ENCODE peak calls at places on chromosomes 7 and 10, in six cellular contexts. One of them, this sample, is unnamed.

GRCh38 chr10:118531105-118531851 is 64.2 kb downstream of the PRLHR start:
- DNase-seq in CD8-positive, alpha-beta T cell: no peak
- DNase-seq in sigmoid colon: no peak
- DNase-seq in fibroblast of lung: no peak
- DNase-seq in RWPE1: no peak
- DNase-seq in GM10248: no peak
- DNase-seq in this sample: no peak

GRCh38 chr10:62492012-62492869 is 118.1 kb downstream of the ZNF365 start:
- DNase-seq in CD8-positive, alpha-beta T cell: no peak
- DNase-seq in sigmoid colon: no peak
- DNase-seq in fibroblast of lung: peak
- DNase-seq in RWPE1: peak
- DNase-seq in GM10248: peak
- DNase-seq in this sample: peak

GRCh38 chr7:133293390-133294110 is 40.7 kb downstream of the EXOC4 start:
- DNase-seq in CD8-positive, alpha-beta T cell: no peak
- DNase-seq in sigmoid colon: no peak
- DNase-seq in fibroblast of lung: no peak
- DNase-seq in RWPE1: no peak
- DNase-seq in GM10248: no peak
- DNase-seq in this sample: no peak

GRCh38 chr10:103198648-103199047 is 5.6 kb upstream of the NT5C2 start:
- DNase-seq in CD8-positive, alpha-beta T cell: no peak
- DNase-seq in sigmoid colon: no peak
- DNase-seq in fibroblast of lung: no peak
- DNase-seq in RWPE1: no peak
- DNase-seq in GM10248: no peak
- DNase-seq in this sample: no peak

GRCh38 chr7:80997841-80998240 is 79.0 kb upstream of the SEMA3C start:
- DNase-seq in CD8-positive, alpha-beta T cell: no peak
- DNase-seq in sigmoid colon: no peak
- DNase-seq in fibroblast of lung: no peak
- DNase-seq in RWPE1: no peak
- DNase-seq in GM10248: no peak
- DNase-seq in this sample: no peak

GRCh38 chr7:158193446-158193845 is 394.2 kb downstream of the PTPRN2 start:
- DNase-seq in CD8-positive, alpha-beta T cell: no peak
- DNase-seq in sigmoid colon: no peak
- DNase-seq in fibroblast of lung: no peak
- DNase-seq in RWPE1: no peak
- DNase-seq in GM10248: no peak
- DNase-seq in this sample: no peak

GRCh38 chr10:605632-606325 is 83.7 kb downstream of the DIP2C start:
- DNase-seq in CD8-positive, alpha-beta T cell: no peak
- DNase-seq in sigmoid colon: peak
- DNase-seq in fibroblast of lung: no peak
- DNase-seq in RWPE1: no peak
- DNase-seq in GM10248: no peak
- DNase-seq in this sample: no peak

GRCh38 chr7:150874401-150875198 is 22.3 kb downstream of the AOC1 start:
- DNase-seq in CD8-positive, alpha-beta T cell: no peak
- DNase-seq in sigmoid colon: no peak
- DNase-seq in fibroblast of lung: no peak
- DNase-seq in RWPE1: no peak
- DNase-seq in GM10248: no peak
- DNase-seq in this sample: no peak

GRCh38 chr10:93816123-93816747 is 58.5 kb downstream of the LGI1 start:
- DNase-seq in CD8-positive, alpha-beta T cell: no peak
- DNase-seq in sigmoid colon: peak
- DNase-seq in fibroblast of lung: peak
- DNase-seq in RWPE1: peak
- DNase-seq in GM10248: peak
- DNase-seq in this sample: peak

GRCh38 chr10:51341216-51341615 is 266.9 kb downstream of the PRKG1 start:
- DNase-seq in CD8-positive, alpha-beta T cell: no peak
- DNase-seq in sigmoid colon: no peak
- DNase-seq in fibroblast of lung: no peak
- DNase-seq in RWPE1: peak
- DNase-seq in GM10248: no peak
- DNase-seq in this sample: no peak

GRCh38 chr10:22219308-22219707 is 1.5 kb upstream of the EBLN1 start:
- DNase-seq in CD8-positive, alpha-beta T cell: no peak
- DNase-seq in sigmoid colon: no peak
- DNase-seq in fibroblast of lung: no peak
- DNase-seq in RWPE1: no peak
- DNase-seq in GM10248: no peak
- DNase-seq in this sample: no peak

GRCh38 chr7:28685291-28685659 is 272.9 kb downstream of the TRIL start:
- DNase-seq in CD8-positive, alpha-beta T cell: no peak
- DNase-seq in sigmoid colon: peak
- DNase-seq in fibroblast of lung: no peak
- DNase-seq in RWPE1: no peak
- DNase-seq in GM10248: no peak
- DNase-seq in this sample: no peak

GRCh38 chr7:110043514-110043913 is 1047.4 kb upstream of the LRRN3 start:
- DNase-seq in CD8-positive, alpha-beta T cell: no peak
- DNase-seq in sigmoid colon: no peak
- DNase-seq in fibroblast of lung: peak
- DNase-seq in RWPE1: no peak
- DNase-seq in GM10248: no peak
- DNase-seq in this sample: no peak

GRCh38 chr7:46315891-46316290 is 394.8 kb upstream of the IGFBP3 start:
- DNase-seq in CD8-positive, alpha-beta T cell: no peak
- DNase-seq in sigmoid colon: no peak
- DNase-seq in fibroblast of lung: peak
- DNase-seq in RWPE1: peak
- DNase-seq in GM10248: no peak
- DNase-seq in this sample: no peak

GRCh38 chr10:98446656-98447221 is at the start of gene HPS1:
- DNase-seq in CD8-positive, alpha-beta T cell: peak
- DNase-seq in sigmoid colon: peak
- DNase-seq in fibroblast of lung: peak
- DNase-seq in RWPE1: peak
- DNase-seq in GM10248: peak
- DNase-seq in this sample: peak

GRCh38 chr10:27285093-27285492 is 44.5 kb upstream of the ACBD5 start:
- DNase-seq in CD8-positive, alpha-beta T cell: peak
- DNase-seq in sigmoid colon: no peak
- DNase-seq in fibroblast of lung: peak
- DNase-seq in RWPE1: no peak
- DNase-seq in GM10248: no peak
- DNase-seq in this sample: no peak

GRCh38 chr7:120793213-120793936 is 64.6 kb downstream of the TSPAN12 start:
- DNase-seq in CD8-positive, alpha-beta T cell: no peak
- DNase-seq in sigmoid colon: no peak
- DNase-seq in fibroblast of lung: no peak
- DNase-seq in RWPE1: no peak
- DNase-seq in GM10248: no peak
- DNase-seq in this sample: no peak

GRCh38 chr7:47278043-47278442 is 303.9 kb downstream of the TNS3 start:
- DNase-seq in CD8-positive, alpha-beta T cell: no peak
- DNase-seq in sigmoid colon: no peak
- DNase-seq in fibroblast of lung: no peak
- DNase-seq in RWPE1: no peak
- DNase-seq in GM10248: no peak
- DNase-seq in this sample: no peak

GRCh38 chr10:120606051-120606764 is 149.2 kb downstream of the PLPP4 start:
- DNase-seq in CD8-positive, alpha-beta T cell: no peak
- DNase-seq in sigmoid colon: no peak
- DNase-seq in fibroblast of lung: no peak
- DNase-seq in RWPE1: no peak
- DNase-seq in GM10248: no peak
- DNase-seq in this sample: no peak

GRCh38 chr7:28662236-28662635 is 249.9 kb downstream of the CREB5 start:
- DNase-seq in CD8-positive, alpha-beta T cell: peak
- DNase-seq in sigmoid colon: no peak
- DNase-seq in fibroblast of lung: no peak
- DNase-seq in RWPE1: no peak
- DNase-seq in GM10248: no peak
- DNase-seq in this sample: no peak

GRCh38 chr10:35498693-35499092 is 106.4 kb upstream of the GJD4 start:
- DNase-seq in CD8-positive, alpha-beta T cell: no peak
- DNase-seq in sigmoid colon: no peak
- DNase-seq in fibroblast of lung: no peak
- DNase-seq in RWPE1: no peak
- DNase-seq in GM10248: peak
- DNase-seq in this sample: no peak

GRCh38 chr7:71237945-71238344 is 106.0 kb downstream of the GALNT17 start:
- DNase-seq in CD8-positive, alpha-beta T cell: no peak
- DNase-seq in sigmoid colon: peak
- DNase-seq in fibroblast of lung: no peak
- DNase-seq in RWPE1: no peak
- DNase-seq in GM10248: no peak
- DNase-seq in this sample: no peak

GRCh38 chr7:11194492-11194891 is 220.8 kb downstream of the PHF14 start:
- DNase-seq in CD8-positive, alpha-beta T cell: no peak
- DNase-seq in sigmoid colon: no peak
- DNase-seq in fibroblast of lung: no peak
- DNase-seq in RWPE1: no peak
- DNase-seq in GM10248: no peak
- DNase-seq in this sample: no peak

GRCh38 chr7:127822822-127823508 is 171.0 kb downstream of the SND1 start:
- DNase-seq in CD8-positive, alpha-beta T cell: no peak
- DNase-seq in sigmoid colon: no peak
- DNase-seq in fibroblast of lung: no peak
- DNase-seq in RWPE1: peak
- DNase-seq in GM10248: no peak
- DNase-seq in this sample: no peak

GRCh38 chr7:22387583-22387982 is 30.6 kb upstream of the RAPGEF5 start:
- DNase-seq in CD8-positive, alpha-beta T cell: no peak
- DNase-seq in sigmoid colon: no peak
- DNase-seq in fibroblast of lung: peak
- DNase-seq in RWPE1: no peak
- DNase-seq in GM10248: no peak
- DNase-seq in this sample: no peak

GRCh38 chr7:120564145-120564544 is 291.2 kb downstream of the KCND2 start:
- DNase-seq in CD8-positive, alpha-beta T cell: no peak
- DNase-seq in sigmoid colon: no peak
- DNase-seq in fibroblast of lung: no peak
- DNase-seq in RWPE1: no peak
- DNase-seq in GM10248: no peak
- DNase-seq in this sample: no peak

GRCh38 chr10:128995676-128996075 is 471.4 kb upstream of the MGMT start:
- DNase-seq in CD8-positive, alpha-beta T cell: no peak
- DNase-seq in sigmoid colon: no peak
- DNase-seq in fibroblast of lung: no peak
- DNase-seq in RWPE1: no peak
- DNase-seq in GM10248: no peak
- DNase-seq in this sample: no peak
- TF ChIP-seq CTCF in CD8-positive, alpha-beta T cell: no peak
- TF ChIP-seq CTCF in sigmoid colon: no peak
- TF ChIP-seq CTCF in fibroblast of lung: no peak
- TF ChIP-seq CTCF in RWPE1: no peak
- TF ChIP-seq CTCF in GM10248: no peak
- TF ChIP-seq CTCF in this sample: no peak

GRCh38 chr7:140058517-140058916 is 4.2 kb downstream of the PARP12 start:
- DNase-seq in CD8-positive, alpha-beta T cell: no peak
- DNase-seq in sigmoid colon: no peak
- DNase-seq in fibroblast of lung: no peak
- DNase-seq in RWPE1: no peak
- DNase-seq in GM10248: no peak
- DNase-seq in this sample: no peak

GRCh38 chr7:140060788-140061606 is 1.8 kb downstream of the PARP12 start:
- DNase-seq in CD8-positive, alpha-beta T cell: no peak
- DNase-seq in sigmoid colon: peak
- DNase-seq in fibroblast of lung: peak
- DNase-seq in RWPE1: no peak
- DNase-seq in GM10248: no peak
- DNase-seq in this sample: no peak

GRCh38 chr7:140060243-140060630 is 2.5 kb downstream of the PARP12 start:
- DNase-seq in CD8-positive, alpha-beta T cell: no peak
- DNase-seq in sigmoid colon: no peak
- DNase-seq in fibroblast of lung: no peak
- DNase-seq in RWPE1: no peak
- DNase-seq in GM10248: no peak
- DNase-seq in this sample: no peak

GRCh38 chr7:140061607-140061930 is 1.2 kb downstream of the PARP12 start:
- DNase-seq in CD8-positive, alpha-beta T cell: no peak
- DNase-seq in sigmoid colon: no peak
- DNase-seq in fibroblast of lung: no peak
- DNase-seq in RWPE1: no peak
- DNase-seq in GM10248: no peak
- DNase-seq in this sample: no peak

DNA sequence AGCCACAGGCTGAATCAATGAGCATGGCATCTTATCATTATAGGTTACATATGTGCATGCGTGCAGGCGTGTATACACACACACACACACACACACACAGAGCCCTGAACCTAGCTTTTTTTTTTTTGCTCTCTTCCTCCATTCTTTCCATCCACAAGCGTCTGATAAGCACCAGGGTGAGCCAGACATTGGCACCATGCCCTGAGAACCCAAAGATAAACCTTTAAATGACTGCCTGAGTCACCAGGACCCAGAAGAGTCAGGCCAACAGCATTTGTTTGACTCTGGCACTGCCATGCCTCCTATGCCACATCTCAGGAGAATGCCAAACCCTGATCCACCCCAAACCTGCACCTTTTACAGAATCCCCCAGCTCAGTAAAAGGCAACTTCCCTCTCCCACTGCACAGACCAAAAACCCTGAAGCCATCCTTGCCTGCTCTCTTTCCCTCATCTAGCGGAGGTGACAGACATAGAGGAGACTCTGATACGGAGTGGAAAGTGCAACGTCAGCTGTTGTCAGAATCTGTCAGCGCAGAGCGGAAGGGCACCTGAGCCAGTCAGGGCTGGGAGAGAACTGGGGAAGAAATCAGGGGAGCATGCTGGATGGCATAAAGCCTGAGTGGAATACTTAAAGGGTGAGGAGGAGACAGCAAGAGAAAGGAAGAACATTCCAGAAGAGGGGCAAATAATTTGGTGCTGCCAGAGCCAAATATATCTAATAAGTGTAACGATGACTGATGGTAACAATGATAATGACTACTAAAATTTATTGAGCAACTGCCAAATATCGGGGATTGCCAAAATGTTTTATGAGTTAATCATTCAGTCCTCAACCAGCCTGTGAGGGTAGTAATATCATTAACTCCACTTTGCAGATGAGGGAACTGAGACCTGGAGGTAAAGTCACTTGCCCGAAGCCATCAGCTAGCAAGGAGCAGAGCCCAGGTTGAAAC is 3.2 kb downstream of the PARP12 start:
- DNase-seq in CD8-positive, alpha-beta T cell: peak
- DNase-seq in sigmoid colon: no peak
- DNase-seq in fibroblast of lung: peak
- DNase-seq in RWPE1: peak
- DNase-seq in GM10248: no peak
- DNase-seq in this sample: peak
- TF ChIP-seq CTCF in CD8-positive, alpha-beta T cell: no peak
- TF ChIP-seq CTCF in sigmoid colon: no peak
- TF ChIP-seq CTCF in fibroblast of lung: no peak
- TF ChIP-seq CTCF in RWPE1: no peak
- TF ChIP-seq CTCF in GM10248: no peak
- TF ChIP-seq CTCF in this sample: no peak

GRCh38 chr7:148151778-148152177 is 438.8 kb upstream of the C7orf33 start:
- DNase-seq in CD8-positive, alpha-beta T cell: no peak
- DNase-seq in sigmoid colon: no peak
- DNase-seq in fibroblast of lung: no peak
- DNase-seq in RWPE1: no peak
- DNase-seq in GM10248: no peak
- DNase-seq in this sample: no peak
- TF ChIP-seq CTCF in CD8-positive, alpha-beta T cell: no peak
- TF ChIP-seq CTCF in sigmoid colon: no peak
- TF ChIP-seq CTCF in fibroblast of lung: no peak
- TF ChIP-seq CTCF in RWPE1: no peak
- TF ChIP-seq CTCF in GM10248: no peak
- TF ChIP-seq CTCF in this sample: no peak

GRCh38 chr10:60441515-60441914 is 51.8 kb upstream of the ANK3 start:
- DNase-seq in CD8-positive, alpha-beta T cell: no peak
- DNase-seq in sigmoid colon: no peak
- DNase-seq in fibroblast of lung: peak
- DNase-seq in RWPE1: peak
- DNase-seq in GM10248: no peak
- DNase-seq in this sample: no peak
- TF ChIP-seq CTCF in CD8-positive, alpha-beta T cell: no peak
- TF ChIP-seq CTCF in sigmoid colon: no peak
- TF ChIP-seq CTCF in fibroblast of lung: peak
- TF ChIP-seq CTCF in RWPE1: peak
- TF ChIP-seq CTCF in GM10248: no peak
- TF ChIP-seq CTCF in this sample: peak

This sample was measured in AG09319.